ENCODE peak calls at places on chromosomes 5 and 9, in six cellular contexts. R, A, F, P, U and K are unnamed samples.

GRCh38 chr5:168666356-168666755 is 87.2 kb upstream of the PANK3 start:
- DNase-seq in R (peak), A (no peak), F (no peak), P (no peak), U (no peak), K (no peak)

GRCh38 chr5:164054461-164054860 is 549.0 kb downstream of the MAT2B start:
- DNase-seq in R (no peak), A (no peak), F (no peak), P (no peak), U (no peak), K (no peak)

GRCh38 chr9:85115473-85115872 is 445.9 kb downstream of the NTRK2 start:
- DNase-seq in R (no peak), A (no peak), F (no peak), P (no peak), U (no peak), K (no peak)

GRCh38 chr9:93346240-93347112 is 105.0 kb upstream of the FAM120A start:
- DNase-seq in R (no peak), A (no peak), F (no peak), P (no peak), U (peak), K (no peak)

GRCh38 chr9:136313111-136314055 is 9.5 kb upstream of the CCDC187 start:
- DNase-seq in R (no peak), A (no peak), F (no peak), P (no peak), U (no peak), K (no peak)

GRCh38 chr9:126471084-126471611 is 142.6 kb upstream of the LMX1B start:
- DNase-seq in R (peak), A (peak), F (peak), P (no peak), U (no peak), K (peak)

GRCh38 chr9:107332883-107333282 is 49.8 kb downstream of the RAD23B start:
- DNase-seq in R (no peak), A (no peak), F (no peak), P (no peak), U (no peak), K (no peak)

GRCh38 chr5:80168388-80169028 is 87.3 kb downstream of the SERINC5 start:
- DNase-seq in R (no peak), A (no peak), F (no peak), P (no peak), U (no peak), K (no peak)

GRCh38 chr5:14182761-14183160 is 39.6 kb downstream of the TRIO start:
- DNase-seq in R (no peak), A (no peak), F (no peak), P (no peak), U (no peak), K (no peak)

GRCh38 chr5:134982230-134982629 is 14.5 kb downstream of the CATSPER3 start:
- DNase-seq in R (no peak), A (no peak), F (no peak), P (no peak), U (no peak), K (no peak)

GRCh38 chr5:75522025-75522424 is 10.3 kb downstream of the POLK start:
- DNase-seq in R (no peak), A (no peak), F (no peak), P (no peak), U (no peak), K (no peak)

GRCh38 chr9:1922026-1922425 is 93.1 kb upstream of the SMARCA2 start:
- DNase-seq in R (no peak), A (no peak), F (no peak), P (no peak), U (no peak), K (no peak)

GRCh38 chr9:136558373-136558772 is 12.5 kb upstream of the NOTCH1 start:
- DNase-seq in R (no peak), A (no peak), F (no peak), P (no peak), U (no peak), K (no peak)

GRCh38 chr9:136328622-136329041 is 1.3 kb downstream of the GPSM1 start:
- DNase-seq in R (no peak), A (peak), F (no peak), P (no peak), U (no peak), K (no peak)

GRCh38 chr9:113483676-113484257 is 20.2 kb downstream of the RGS3 start:
- DNase-seq in R (no peak), A (no peak), F (no peak), P (no peak), U (no peak), K (no peak)

GRCh38 chr9:96489482-96489979 is 39.6 kb downstream of the HABP4 start:
- DNase-seq in R (no peak), A (no peak), F (no peak), P (no peak), U (no peak), K (no peak)

GRCh38 chr5:74765929-74766328 is 988 bp downstream of the GFM2 start:
- DNase-seq in R (no peak), A (no peak), F (no peak), P (no peak), U (no peak), K (no peak)

GRCh38 chr9:89550516-89550915 is 52.6 kb upstream of the SEMA4D start:
- DNase-seq in R (no peak), A (no peak), F (no peak), P (no peak), U (no peak), K (no peak)

GRCh38 chr5:15620501-15620900 is 120.5 kb downstream of the FBXL7 start:
- DNase-seq in R (peak), A (peak), F (peak), P (no peak), U (no peak), K (no peak)

GRCh38 chr9:522658-523057 is 308.0 kb downstream of the DOCK8 start:
- DNase-seq in R (peak), A (no peak), F (no peak), P (no peak), U (no peak), K (no peak)

GRCh38 chr9:91047993-91048607 is 246.5 kb downstream of the SYK start:
- DNase-seq in R (no peak), A (peak), F (no peak), P (peak), U (no peak), K (peak)

GRCh38 chr9:131732636-131733340 is 7.1 kb downstream of the RAPGEF1 start:
- DNase-seq in R (no peak), A (no peak), F (no peak), P (no peak), U (no peak), K (no peak)

GRCh38 chr5:142290574-142291299 is 34.1 kb downstream of the SPRY4 start:
- DNase-seq in R (no peak), A (peak), F (no peak), P (no peak), U (no peak), K (no peak)

GRCh38 chr9:30628915-30629564 is 1755.4 kb upstream of the ACO1 start:
- DNase-seq in R (no peak), A (no peak), F (no peak), P (no peak), U (no peak), K (no peak)

GRCh38 chr9:123312306-123312877 is 43.6 kb upstream of the CRB2 start:
- DNase-seq in R (no peak), A (no peak), F (no peak), P (no peak), U (no peak), K (no peak)

GRCh38 chr9:123309611-123310010 is 41.2 kb upstream of the STRBP start:
- DNase-seq in R (no peak), A (no peak), F (no peak), P (no peak), U (no peak), K (no peak)

GRCh38 chr9:123314617-123315016 is 41.4 kb upstream of the CRB2 start:
- DNase-seq in R (no peak), A (no peak), F (no peak), P (no peak), U (peak), K (no peak)

GRCh38 chr9:123311250-123311753 is 42.9 kb upstream of the STRBP start:
- DNase-seq in R (no peak), A (no peak), F (no peak), P (no peak), U (no peak), K (no peak)

DNA sequence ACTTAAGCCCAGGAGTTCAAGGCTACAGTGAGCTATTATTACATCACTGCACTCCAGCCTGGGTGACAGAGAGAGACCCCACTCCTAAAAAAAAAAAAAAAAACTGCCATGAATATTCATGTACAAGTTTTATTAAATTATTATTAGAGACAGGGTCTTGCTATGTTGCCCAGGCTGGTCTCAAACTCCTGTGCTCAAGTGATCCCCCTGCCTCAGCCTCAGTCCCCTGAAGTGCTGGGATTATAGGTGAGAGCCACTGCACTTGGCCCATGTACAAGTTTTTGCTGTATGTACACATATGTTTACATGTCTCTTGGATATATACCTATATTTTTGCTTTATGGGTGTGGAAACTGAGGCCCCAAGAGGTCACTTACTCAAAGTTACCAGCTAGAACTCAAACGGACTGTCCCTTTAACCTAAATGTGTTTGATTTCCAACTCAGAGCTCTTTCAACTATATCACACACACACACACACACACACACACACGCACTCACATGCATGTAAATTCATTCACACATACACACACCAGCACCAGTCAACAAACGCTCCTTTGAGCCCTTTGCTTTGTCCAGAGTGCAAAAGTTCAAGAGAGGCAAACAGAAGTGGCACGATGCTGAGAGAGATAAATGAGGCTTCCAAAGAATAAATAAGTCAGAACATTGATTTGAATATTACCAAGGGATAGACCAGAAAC is 42.3 kb upstream of the STRBP start:
- DNase-seq in R (no peak), A (no peak), F (no peak), P (no peak), U (no peak), K (no peak)
- H3K4me3 ChIP-seq in R (no peak), A (no peak), F (no peak), P (no peak), U (no peak), K (no peak)

GRCh38 chr5:132673939-132674630 is at the start of gene IL4:
- DNase-seq in R (peak), A (no peak), F (no peak), P (no peak), U (no peak), K (no peak)
- H3K4me3 ChIP-seq in R (peak), A (peak), F (no peak), P (peak), U (no peak), K (no peak)

GRCh38 chr5:151248651-151249050 is 4.3 kb upstream of the GM2A start:
- DNase-seq in R (no peak), A (no peak), F (no peak), P (no peak), U (no peak), K (no peak)

GRCh38 chr5:151249280-151249679 is 3.7 kb upstream of the GM2A start:
- DNase-seq in R (no peak), A (no peak), F (no peak), P (no peak), U (no peak), K (no peak)

GRCh38 chr5:151251621-151252020 is 1.4 kb upstream of the GM2A start:
- DNase-seq in R (no peak), A (no peak), F (no peak), P (no peak), U (no peak), K (no peak)

GRCh38 chr5:151251001-151251551 is 1.9 kb upstream of the GM2A start:
- DNase-seq in R (no peak), A (no peak), F (peak), P (no peak), U (no peak), K (no peak)

DNA sequence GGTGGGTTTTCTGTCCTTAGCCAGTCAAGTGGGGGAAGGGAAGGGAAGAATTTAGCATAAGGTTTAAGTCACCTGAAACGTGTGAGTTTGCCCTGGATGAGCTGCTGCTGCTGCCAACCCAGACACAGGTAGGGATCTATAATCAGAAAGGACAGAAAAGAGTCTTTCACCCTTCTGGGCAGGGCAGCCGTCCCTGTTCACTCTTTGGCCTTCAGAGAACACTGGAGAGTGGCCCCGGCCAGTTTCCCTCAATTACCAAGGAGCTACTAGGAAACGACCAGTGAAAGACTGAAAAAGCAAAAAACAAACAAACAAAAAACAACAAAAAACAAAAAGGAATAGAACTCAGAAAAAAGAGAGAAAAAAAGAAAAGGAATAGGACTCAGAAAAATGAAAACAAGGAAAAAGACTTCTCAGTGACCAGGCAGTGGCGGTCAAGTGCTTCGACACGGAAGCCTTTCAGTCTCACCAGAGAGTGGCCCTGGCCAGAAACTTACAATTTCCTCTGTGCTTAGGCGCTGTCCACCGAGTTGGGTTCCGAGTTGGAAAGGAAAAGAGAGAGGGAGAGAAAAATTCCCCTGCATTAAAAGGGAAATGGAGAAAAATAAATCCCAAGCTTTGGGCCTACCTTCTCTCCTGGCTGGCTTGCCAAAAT is 2.5 kb upstream of the GM2A start:
- DNase-seq in R (no peak), A (no peak), F (no peak), P (no peak), U (no peak), K (no peak)
- H3K4me3 ChIP-seq in R (no peak), A (no peak), F (peak), P (no peak), U (no peak), K (no peak)

GRCh38 chr9:109886617-109887016 is 106.6 kb downstream of the PALM2AKAP2 start:
- DNase-seq in R (no peak), A (no peak), F (no peak), P (no peak), U (no peak), K (no peak)
- H3K4me3 ChIP-seq in R (no peak), A (no peak), F (no peak), P (no peak), U (no peak), K (no peak)